ENCODE peak calls at places on chromosomes 12 and 14, in nine cellular contexts. V, G, U, X, P, Y, T, E and F are unnamed samples.

GRCh38 chr12:27233814-27234213 is 10.3 kb upstream of the STK38L start:
- DNase-seq in E (no peak), V (no peak), T (no peak), Y (peak), P (no peak), G (no peak), X (no peak), U (no peak), F (no peak)

GRCh38 chr14:72590577-72590976 is 303.3 kb downstream of the DPF3 start:
- DNase-seq in X (no peak), P (no peak), G (no peak), U (no peak), V (no peak), T (no peak), Y (no peak), E (no peak), F (no peak)

GRCh38 chr14:74656964-74657363 is 44.9 kb upstream of the LTBP2 start:
- DNase-seq in Y (no peak), X (no peak), T (peak), P (peak), G (no peak), V (no peak), E (no peak), U (no peak), F (no peak)

GRCh38 chr12:68838046-68838886 is 30.3 kb downstream of the MDM2 start:
- DNase-seq in E (no peak), T (no peak), P (no peak), U (no peak), G (no peak), V (no peak), X (no peak), Y (no peak), F (peak)

GRCh38 chr14:100106260-100106659 is 41.0 kb downstream of the EVL start:
- DNase-seq in G (no peak), Y (no peak), U (no peak), E (no peak), T (no peak), V (no peak), X (no peak), P (no peak), F (no peak)

GRCh38 chr14:55583942-55584468 is 4.0 kb downstream of the KTN1 start:
- DNase-seq in X (no peak), T (no peak), V (no peak), Y (no peak), E (no peak), U (no peak), P (no peak), G (no peak), F (no peak)

GRCh38 chr12:52878507-52879393 is 26.1 kb downstream of the KRT8 start:
- DNase-seq in U (no peak), Y (no peak), E (no peak), G (no peak), T (no peak), P (no peak), V (no peak), X (no peak), F (no peak)

GRCh38 chr12:50641566-50641965 is 122.3 kb upstream of the ATF1 start:
- DNase-seq in P (no peak), V (no peak), Y (peak), G (no peak), E (no peak), U (no peak), T (no peak), X (no peak), F (no peak)

GRCh38 chr14:34376868-34377267 is 85.2 kb downstream of the SPTSSA start:
- DNase-seq in G (no peak), T (no peak), U (no peak), E (no peak), X (no peak), V (no peak), P (no peak), Y (no peak), F (no peak)

GRCh38 chr14:104361921-104362681 is 217.5 kb upstream of the C14orf180 start:
- DNase-seq in X (no peak), G (no peak), Y (no peak), E (no peak), T (no peak), U (no peak), V (no peak), P (no peak), F (no peak)

GRCh38 chr12:59408431-59408830 is 187.4 kb upstream of the SLC16A7 start:
- DNase-seq in T (no peak), E (no peak), V (no peak), U (no peak), P (peak), X (no peak), Y (no peak), G (peak), F (no peak)

GRCh38 chr14:68895304-68895703 is 83.8 kb downstream of the ACTN1 start:
- DNase-seq in U (no peak), X (no peak), E (no peak), P (no peak), G (no peak), Y (no peak), V (no peak), T (no peak), F (no peak)

GRCh38 chr14:59253527-59253926 is 65.1 kb downstream of the DAAM1 start:
- DNase-seq in U (no peak), Y (no peak), G (no peak), T (no peak), E (no peak), P (no peak), V (no peak), X (no peak), F (no peak)

GRCh38 chr14:103275000-103275399 is 59.0 kb upstream of the EIF5 start:
- DNase-seq in P (no peak), T (no peak), Y (no peak), X (no peak), U (no peak), V (no peak), E (no peak), G (no peak), F (no peak)

GRCh38 chr14:103271189-103271588 is 62.8 kb upstream of the EIF5 start:
- DNase-seq in E (no peak), G (no peak), Y (no peak), P (no peak), V (no peak), U (no peak), X (no peak), T (no peak), F (no peak)

GRCh38 chr14:103273145-103273846 is 60.7 kb upstream of the EIF5 start:
- DNase-seq in Y (peak), U (no peak), T (no peak), V (no peak), E (no peak), X (no peak), G (no peak), P (no peak), F (no peak)

GRCh38 chr14:103279129-103280025 is 54.7 kb upstream of the EIF5 start:
- DNase-seq in X (no peak), T (no peak), V (no peak), U (peak), E (no peak), G (no peak), Y (peak), P (no peak), F (no peak)

GRCh38 chr14:103273847-103274615 is 60.0 kb upstream of the EIF5 start:
- DNase-seq in G (no peak), P (no peak), T (no peak), X (no peak), E (no peak), Y (peak), U (no peak), V (no peak), F (no peak)
- TF ChIP-seq EZH2 in G (no peak), P (no peak), T (no peak), X (no peak), E (peak), Y (peak), U (no peak), V (no peak), F (no peak)

GRCh38 chr12:113464852-113465719 is 6.6 kb downstream of the LHX5 start:
- DNase-seq in Y (peak), G (no peak), X (no peak), P (no peak), V (no peak), E (no peak), U (peak), T (no peak), F (no peak)
- TF ChIP-seq EZH2 in Y (peak), G (peak), X (peak), P (peak), V (peak), E (peak), U (no peak), T (no peak), F (peak)

GRCh38 chr12:57040750-57041149 is 9.2 kb downstream of the MYO1A start:
- DNase-seq in T (no peak), G (no peak), V (no peak), P (no peak), E (no peak), Y (no peak), X (no peak), U (no peak), F (no peak)

GRCh38 chr12:57042695-57043094 is 7.2 kb downstream of the MYO1A start:
- DNase-seq in Y (no peak), T (no peak), G (no peak), U (no peak), V (no peak), X (no peak), P (no peak), E (no peak), F (no peak)

GRCh38 chr12:57037264-57037663 is 12.7 kb downstream of the MYO1A start:
- DNase-seq in U (no peak), Y (no peak), G (no peak), P (no peak), X (no peak), E (no peak), V (no peak), T (no peak), F (no peak)

GRCh38 chr12:57044856-57045255 is 5.1 kb downstream of the MYO1A start:
- DNase-seq in T (no peak), Y (no peak), V (no peak), P (no peak), G (no peak), U (no peak), X (no peak), E (no peak), F (no peak)

DNA sequence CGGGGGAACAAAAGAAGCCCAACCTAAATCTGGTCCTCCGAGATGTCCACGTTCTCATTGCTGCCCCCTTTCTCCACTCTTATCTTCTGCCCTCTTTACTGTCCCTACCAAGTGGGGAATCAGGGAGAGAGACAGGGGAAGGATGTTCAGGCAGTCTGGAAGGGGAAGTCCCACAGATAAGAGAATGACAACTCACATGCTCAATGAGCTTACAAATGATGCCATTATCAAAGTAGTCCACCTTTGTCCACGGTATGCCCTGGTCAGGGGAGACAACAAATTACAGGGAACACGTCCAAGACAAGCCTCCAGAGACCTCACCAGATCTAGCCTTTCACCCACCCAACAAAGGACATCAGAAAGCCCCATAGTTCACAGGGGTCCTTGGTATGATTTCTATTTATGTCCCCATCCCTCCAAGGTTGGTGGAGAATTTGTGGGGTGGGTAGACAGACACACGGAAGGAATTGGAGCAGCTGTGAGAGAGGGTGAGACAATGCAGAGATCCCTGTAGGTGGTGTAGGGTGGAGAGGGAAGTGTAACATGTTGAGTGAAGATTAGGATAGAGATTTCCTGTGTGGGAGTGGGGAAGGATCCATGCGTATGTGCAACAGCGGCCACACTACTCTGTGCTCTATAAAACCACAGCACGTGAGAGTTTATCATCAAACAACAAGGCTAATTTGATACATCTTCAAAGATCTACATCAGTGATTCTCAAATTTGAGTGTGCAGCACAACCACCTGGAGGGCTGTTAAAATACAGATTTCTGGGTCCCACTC is 10.7 kb downstream of the MYO1A start:
- DNase-seq in P (no peak), X (no peak), E (no peak), T (no peak), U (no peak), G (no peak), Y (no peak), V (no peak), F (no peak)
- TF ChIP-seq EZH2 in P (no peak), X (no peak), E (no peak), T (no peak), U (no peak), G (no peak), Y (no peak), V (no peak), F (no peak)

GRCh38 chr14:25050494-25051170 is 685 bp upstream of the STXBP6 start:
- DNase-seq in G (peak), X (no peak), T (no peak), Y (peak), U (peak), P (peak), E (peak), V (peak), F (no peak)

GRCh38 chr14:25046301-25046943 is 3.5 kb downstream of the STXBP6 start:
- DNase-seq in U (no peak), V (no peak), X (no peak), G (no peak), T (no peak), Y (no peak), E (no peak), P (no peak), F (no peak)

GRCh38 chr14:25049559-25050493 is at the start of gene STXBP6:
- DNase-seq in G (no peak), U (peak), V (peak), E (peak), Y (peak), X (no peak), T (no peak), P (peak), F (no peak)

GRCh38 chr14:25048170-25049126 is 1.5 kb downstream of the STXBP6 start:
- DNase-seq in Y (peak), X (no peak), P (peak), G (peak), V (peak), E (no peak), U (no peak), T (no peak), F (no peak)

GRCh38 chr14:25049127-25049558 is 804 bp downstream of the STXBP6 start:
- DNase-seq in V (peak), U (no peak), X (no peak), E (no peak), Y (peak), P (no peak), G (no peak), T (no peak), F (no peak)
- TF ChIP-seq EZH2 in V (no peak), U (peak), X (peak), E (peak), Y (no peak), P (no peak), G (no peak), T (no peak), F (no peak)

DNA sequence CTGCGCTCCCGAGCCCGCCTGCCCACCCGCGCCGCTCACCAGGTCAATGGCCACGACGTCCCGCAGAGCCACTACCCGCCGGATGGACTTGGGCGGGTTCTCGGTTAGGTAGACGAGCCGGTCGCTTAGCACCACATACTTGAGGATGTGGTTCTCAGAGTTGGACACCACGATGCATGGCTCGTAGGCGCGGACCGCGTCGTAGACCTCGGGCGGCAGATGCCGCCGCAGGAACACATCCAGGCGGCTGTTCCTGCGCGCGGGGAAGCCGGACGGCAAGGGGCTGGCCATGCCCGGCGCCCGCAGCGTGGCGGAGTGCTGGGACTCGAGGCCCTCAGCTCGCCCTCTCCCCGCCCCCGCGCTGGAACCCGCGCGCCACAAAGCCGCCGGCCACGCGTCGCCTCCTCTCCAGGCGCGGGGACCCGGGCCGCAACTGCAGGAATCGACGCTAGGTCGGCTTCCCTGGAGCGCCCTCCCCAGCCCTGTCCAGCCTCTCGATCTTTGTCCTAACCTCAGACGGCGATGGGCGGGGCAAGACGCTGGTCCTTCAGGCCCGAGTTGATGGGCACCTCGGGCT is at the start of gene C12orf56:
- DNase-seq in P (no peak), G (no peak), Y (peak), V (no peak), U (peak), T (no peak), E (peak), X (no peak), F (no peak)
- TF ChIP-seq EZH2 in P (no peak), G (no peak), Y (no peak), V (no peak), U (no peak), T (no peak), E (peak), X (no peak), F (no peak)

DNA sequence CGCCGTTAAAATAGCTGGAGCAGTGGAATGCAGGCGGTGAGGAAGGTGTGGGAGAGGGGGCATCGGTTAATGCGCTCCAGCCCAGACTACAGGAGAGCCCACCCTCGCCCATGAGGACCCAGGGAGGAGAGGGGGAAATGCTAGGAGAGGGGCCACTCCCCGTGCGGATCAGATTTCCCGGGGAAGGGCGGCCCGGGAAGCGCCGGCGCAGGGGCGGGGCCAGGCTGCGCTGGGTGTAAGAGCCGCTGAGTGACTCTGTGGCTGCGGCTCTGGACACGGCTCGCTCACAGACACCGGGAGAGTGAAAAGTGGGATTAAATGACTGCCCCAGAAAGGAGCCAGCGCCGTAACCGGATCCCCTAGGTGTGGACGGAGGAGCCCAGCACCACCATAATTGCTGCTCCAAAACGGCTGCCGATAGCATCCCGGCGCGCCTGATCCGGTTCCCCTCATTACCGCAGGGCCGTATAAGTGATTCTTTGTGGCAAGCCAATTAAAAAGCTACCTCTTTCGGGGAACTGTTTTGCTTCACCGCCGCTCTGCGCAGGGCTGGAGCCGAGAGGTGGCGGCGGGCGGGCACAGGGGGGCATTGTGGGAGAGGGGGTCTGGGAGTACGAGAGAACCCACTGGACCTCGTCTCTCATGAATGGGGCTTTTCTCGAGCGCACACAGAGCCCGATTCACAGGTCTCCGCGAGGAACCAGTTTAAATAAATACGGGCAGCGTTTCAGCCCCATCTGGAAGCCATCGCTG is 2.7 kb downstream of the COL2A1 start:
- DNase-seq in P (peak), V (peak), T (no peak), X (no peak), G (peak), Y (peak), E (peak), U (peak), F (no peak)
- TF ChIP-seq EZH2 in P (no peak), V (peak), T (no peak), X (no peak), G (no peak), Y (peak), E (no peak), U (no peak), F (no peak)

DNA sequence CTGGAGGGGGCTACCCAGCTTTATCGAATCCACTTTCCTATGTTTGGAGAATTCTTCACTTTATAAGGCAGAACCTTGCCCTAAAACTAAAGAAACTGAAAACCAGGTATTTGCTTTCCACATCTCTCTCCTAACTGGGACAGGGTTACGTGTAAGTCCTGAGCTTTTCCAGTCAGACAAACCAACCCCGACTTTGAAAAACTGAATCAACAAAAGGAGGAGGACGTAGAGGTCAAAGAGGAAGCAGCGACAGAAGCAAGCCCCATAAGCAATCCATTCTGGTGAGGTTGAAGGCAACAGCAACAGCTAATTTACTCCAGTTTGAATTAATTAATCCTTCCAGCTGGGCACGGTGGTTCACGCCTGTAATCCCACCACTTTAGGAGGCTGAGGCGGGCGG is 47.2 kb downstream of the LRP6 start:
- DNase-seq in Y (no peak), T (no peak), E (no peak), P (no peak), G (no peak), X (no peak), U (no peak), V (no peak), F (no peak)
- TF ChIP-seq EZH2 in Y (no peak), T (no peak), E (no peak), P (no peak), G (no peak), X (no peak), U (no peak), V (no peak), F (no peak)

DNA sequence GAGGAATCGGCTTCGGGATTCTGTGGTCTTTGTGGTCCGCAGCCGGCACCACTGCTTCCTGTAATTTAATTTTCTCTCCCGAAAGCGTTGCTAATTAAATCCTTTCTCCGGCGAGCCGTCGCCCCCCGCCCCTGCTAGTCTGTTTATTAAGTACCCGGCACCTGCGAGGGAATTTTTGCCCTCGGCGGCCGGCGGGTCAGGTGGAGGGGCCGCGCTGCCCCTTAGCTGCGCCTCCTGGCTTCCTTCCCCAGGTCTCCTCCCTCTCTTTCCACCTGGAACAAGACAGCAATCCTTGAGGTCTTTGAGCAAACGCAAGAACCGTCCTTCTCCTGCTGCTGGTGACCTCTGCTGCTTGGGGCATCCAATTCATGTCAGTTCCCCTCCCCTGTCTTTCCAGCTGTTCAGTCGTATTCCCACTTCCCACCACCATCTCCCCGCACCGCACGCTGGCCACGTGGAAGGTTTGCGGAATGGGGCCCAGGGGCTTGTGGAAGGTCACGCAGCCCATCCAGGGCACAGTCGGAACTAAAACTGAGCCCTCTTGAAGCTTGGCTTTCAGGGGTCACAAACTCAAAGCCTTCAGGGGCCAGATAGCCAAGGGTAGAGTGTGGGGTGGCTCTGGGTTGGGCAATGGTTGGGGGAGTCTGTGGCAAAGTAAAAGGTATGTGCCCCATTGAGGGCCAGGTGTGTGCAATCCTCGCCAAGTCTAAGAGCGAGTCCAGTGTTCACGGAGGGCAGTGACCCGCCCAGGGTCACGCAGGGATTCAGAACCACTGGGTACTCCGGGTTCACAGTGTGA is 16.1 kb downstream of the ZDHHC22 start:
- DNase-seq in Y (peak), U (peak), V (no peak), E (no peak), P (no peak), X (no peak), T (no peak), G (no peak), F (no peak)
- TF ChIP-seq EZH2 in Y (no peak), U (no peak), V (peak), E (peak), P (no peak), X (no peak), T (no peak), G (no peak), F (no peak)